ENCODE peak calls at places on chromosomes 3 and 15, in six cellular contexts. U is RWPE1, H is anterior cingulate cortex, L is RPMI7951, Q is OCI-LY7, I is HuH-7. W is an unnamed sample.

GRCh38 chr3:95228416-95228815 is 1165.6 kb downstream of the NSUN3 start:
- DNase-seq in I (no peak), L (no peak), Q (no peak), U (no peak), H (no peak), W (peak)

GRCh38 chr3:144403040-144403457 is 431.4 kb downstream of the DIPK2A start:
- DNase-seq in I (no peak), U (no peak), L (no peak), H (no peak), Q (no peak), W (peak)

GRCh38 chr3:66609660-66610547 is 109.1 kb upstream of the LRIG1 start:
- DNase-seq in U (peak), L (peak), I (no peak), H (no peak), Q (no peak), W (peak)

GRCh38 chr3:18153571-18154173 is 271.5 kb downstream of the SATB1 start:
- DNase-seq in H (no peak), U (peak), I (peak), L (peak), Q (no peak), W (peak)

GRCh38 chr3:194379231-194379630 is 9.7 kb upstream of the LRRC15 start:
- DNase-seq in Q (no peak), I (no peak), H (no peak), U (no peak), L (no peak), W (no peak)

GRCh38 chr3:54900954-54901591 is 26.8 kb downstream of the LRTM1 start:
- DNase-seq in I (no peak), U (no peak), H (no peak), L (peak), Q (no peak), W (no peak)

GRCh38 chr15:81002254-81003022 is 1.7 kb downstream of the TLNRD1 start:
- DNase-seq in I (peak), Q (no peak), L (peak), H (peak), U (no peak), W (no peak)

GRCh38 chr3:13073042-13073906 is at the start of gene IQSEC1:
- DNase-seq in Q (peak), I (no peak), L (no peak), H (peak), U (peak), W (no peak)

GRCh38 chr3:46948830-46949671 is 27.5 kb downstream of the CCDC12 start:
- DNase-seq in H (no peak), I (no peak), L (peak), U (no peak), Q (no peak), W (no peak)

GRCh38 chr15:56242576-56243116 is 1.0 kb downstream of the RFX7 start:
- DNase-seq in Q (no peak), H (no peak), L (peak), U (peak), I (no peak), W (peak)

GRCh38 chr3:194989251-194989650 is 281.7 kb downstream of the XXYLT1 start:
- DNase-seq in L (no peak), H (no peak), I (no peak), U (no peak), Q (no peak), W (no peak)

GRCh38 chr15:22955544-22956085 is 24.6 kb downstream of the CYFIP1 start:
- DNase-seq in L (no peak), U (no peak), Q (no peak), I (no peak), H (no peak), W (no peak)

GRCh38 chr3:37223084-37223975 is 48.9 kb upstream of the LRRFIP2 start:
- DNase-seq in Q (no peak), U (no peak), I (peak), H (no peak), L (peak), W (no peak)

GRCh38 chr3:122942937-122943827 is 84.4 kb downstream of the SEMA5B start:
- DNase-seq in H (peak), I (peak), L (peak), Q (peak), U (peak), W (peak)

GRCh38 chr3:65836047-65836446 is 202.7 kb downstream of the MAGI1 start:
- DNase-seq in I (no peak), Q (no peak), H (no peak), L (peak), U (no peak), W (peak)

GRCh38 chr3:188262913-188263683 is 109.1 kb downstream of the LPP start:
- DNase-seq in I (no peak), U (peak), Q (no peak), L (peak), H (peak), W (peak)

GRCh38 chr3:157532529-157533297 is 29.5 kb upstream of the VEPH1 start:
- DNase-seq in I (peak), Q (peak), U (peak), L (peak), H (no peak), W (peak)

GRCh38 chr3:172892158-172892557 is 141.6 kb downstream of the ECT2 start:
- DNase-seq in I (no peak), H (no peak), Q (no peak), L (peak), U (peak), W (no peak)

GRCh38 chr3:13500133-13500885 is 20.2 kb downstream of the HDAC11 start:
- DNase-seq in I (peak), U (no peak), H (no peak), Q (peak), L (no peak), W (no peak)

GRCh38 chr3:11297126-11297525 is 24.9 kb downstream of the ATG7 start:
- DNase-seq in L (no peak), Q (no peak), I (no peak), H (no peak), U (no peak), W (no peak)

GRCh38 chr3:141360888-141361598 is 7.3 kb upstream of the ZBTB38 start:
- DNase-seq in U (peak), H (no peak), I (peak), Q (peak), L (peak), W (peak)

GRCh38 chr3:81485444-81485865 is 276.0 kb downstream of the GBE1 start:
- DNase-seq in U (no peak), H (no peak), I (no peak), L (no peak), Q (peak), W (peak)

GRCh38 chr3:170421147-170421641 is 2.5 kb downstream of the CLDN11 start:
- DNase-seq in U (no peak), I (no peak), L (peak), H (peak), Q (no peak), W (no peak)

GRCh38 chr15:59313703-59314332 is 58.9 kb downstream of the MYO1E start:
- DNase-seq in I (peak), H (no peak), L (peak), U (peak), Q (no peak), W (peak)

GRCh38 chr3:61985020-61985419 is 388.3 kb downstream of the FEZF2 start:
- DNase-seq in Q (no peak), L (peak), H (no peak), U (peak), I (no peak), W (peak)

GRCh38 chr15:44999105-44999504 is 23.9 kb upstream of the SORD start:
- DNase-seq in U (no peak), H (no peak), Q (no peak), I (no peak), L (no peak), W (no peak)

GRCh38 chr3:100709840-100710235 is 544 bp downstream of the TFG start:
- DNase-seq in I (peak), L (peak), H (peak), U (peak), Q (peak), W (peak)

GRCh38 chr15:25737218-25737643 is 125.9 kb downstream of the ATP10A start:
- DNase-seq in I (no peak), L (no peak), U (no peak), H (no peak), Q (no peak), W (no peak)

W was measured in bronchial epithelial cell.